ENCODE peak calls at places on chromosome X, in seven cellular contexts. X, E, U, I, J, B and T are unnamed samples.

GRCh38 chrX:129956145-129956544 is 26.3 kb upstream of the BCORL1 start:
- DNase-seq in X (no peak), E (no peak), U (no peak), I (no peak), J (no peak), B (no peak), T (no peak)

GRCh38 chrX:41025926-41026325 is 59.3 kb upstream of the USP9X start:
- DNase-seq in X (no peak), E (peak; percentile 52), U (no peak), I (no peak), J (no peak), B (no peak), T (no peak)

GRCh38 chrX:2841511-2841910 is 12.8 kb downstream of the GYG2 start:
- DNase-seq in X (no peak), E (no peak), U (no peak), I (no peak), J (no peak), B (no peak), T (no peak)

GRCh38 chrX:97267376-97267775 is 383.7 kb downstream of the RPA4 start:
- DNase-seq in X (no peak), E (no peak), U (no peak), I (no peak), J (no peak), B (no peak), T (no peak)

GRCh38 chrX:120677017-120677652 is 47.3 kb upstream of the C1GALT1C1 start:
- DNase-seq in X (no peak), E (no peak), U (no peak), I (no peak), J (no peak), B (no peak), T (peak; percentile 12)

GRCh38 chrX:39262641-39263040 is 461.4 kb downstream of the MID1IP1 start:
- DNase-seq in X (no peak), E (no peak), U (no peak), I (no peak), J (no peak), B (no peak), T (no peak)

GRCh38 chrX:3346436-3347329 is at the start of gene MXRA5:
- DNase-seq in X (peak; percentile 45), E (no peak), U (peak; percentile 18), I (peak; percentile 52), J (no peak), B (no peak), T (no peak)

GRCh38 chrX:36364262-36364661 is 444.7 kb downstream of the CFAP47 start:
- DNase-seq in X (no peak), E (no peak), U (no peak), I (no peak), J (no peak), B (no peak), T (no peak)

GRCh38 chrX:47175588-47175980 is 18.0 kb upstream of the UBA1 start:
- DNase-seq in X (peak; percentile 18), E (peak; percentile 79), U (no peak), I (no peak), J (no peak), B (no peak), T (no peak)

GRCh38 chrX:135185795-135186443 is 14.7 kb upstream of the CT55 start:
- DNase-seq in X (no peak), E (no peak), U (no peak), I (peak; percentile 75), J (no peak), B (no peak), T (peak; percentile 70)

GRCh38 chrX:110966839-110967238 is 129.2 kb upstream of the PAK3 start:
- DNase-seq in X (no peak), E (no peak), U (no peak), I (no peak), J (no peak), B (no peak), T (peak; percentile 64)

GRCh38 chrX:41688154-41688553 is 619 bp upstream of the GPR34 start:
- DNase-seq in X (no peak), E (no peak), U (no peak), I (no peak), J (no peak), B (no peak), T (peak; percentile 5)

GRCh38 chrX:1419545-1420355 is 27.8 kb upstream of the SLC25A6 start:
- DNase-seq in X (no peak), E (no peak), U (no peak), I (no peak), J (no peak), B (no peak), T (no peak)

GRCh38 chrX:139881572-139881971 is 51.3 kb downstream of the ATP11C start:
- DNase-seq in X (no peak), E (no peak), U (no peak), I (no peak), J (no peak), B (no peak), T (no peak)

GRCh38 chrX:63934791-63935190 is 149.8 kb upstream of the ARHGEF9 start:
- DNase-seq in X (no peak), E (no peak), U (peak; percentile 55), I (no peak), J (no peak), B (no peak), T (no peak)

GRCh38 chrX:154327026-154327820 is 31.6 kb downstream of the TKTL1 start:
- DNase-seq in X (no peak), E (no peak), U (no peak), I (peak; percentile 69), J (no peak), B (peak; percentile 22), T (no peak)

GRCh38 chrX:108310511-108310910 is 127.7 kb downstream of the COL4A6 start:
- DNase-seq in X (no peak), E (no peak), U (no peak), I (no peak), J (no peak), B (no peak), T (no peak)

GRCh38 chrX:110218591-110218990 is 99.3 kb downstream of the AMMECR1 start:
- DNase-seq in X (no peak), E (no peak), U (no peak), I (no peak), J (no peak), B (no peak), T (peak; percentile 10)

GRCh38 chrX:128929281-128930057 is 593.8 kb downstream of the SMARCA1 start:
- DNase-seq in X (no peak), E (no peak), U (no peak), I (no peak), J (no peak), B (peak; percentile 33), T (no peak)

GRCh38 chrX:37684918-37685317 is 673 bp upstream of the XK start:
- DNase-seq in X (no peak), E (no peak), U (no peak), I (no peak), J (no peak), B (no peak), T (peak; percentile 51)

GRCh38 chrX:37685452-37686347 is at the start of gene XK:
- DNase-seq in X (peak; percentile 52), E (peak; percentile 87), U (peak; percentile 65), I (peak; percentile 73), J (no peak), B (peak; percentile 71), T (peak; percentile 91)

GRCh38 chrX:37686979-37687378 is 1.4 kb downstream of the XK start:
- DNase-seq in X (no peak), E (no peak), U (no peak), I (no peak), J (no peak), B (no peak), T (peak; percentile 14)

GRCh38 chrX:37684426-37684825 is 1.2 kb upstream of the XK start:
- DNase-seq in X (no peak), E (no peak), U (peak; percentile 66), I (no peak), J (no peak), B (no peak), T (peak; percentile 45)

DNA sequence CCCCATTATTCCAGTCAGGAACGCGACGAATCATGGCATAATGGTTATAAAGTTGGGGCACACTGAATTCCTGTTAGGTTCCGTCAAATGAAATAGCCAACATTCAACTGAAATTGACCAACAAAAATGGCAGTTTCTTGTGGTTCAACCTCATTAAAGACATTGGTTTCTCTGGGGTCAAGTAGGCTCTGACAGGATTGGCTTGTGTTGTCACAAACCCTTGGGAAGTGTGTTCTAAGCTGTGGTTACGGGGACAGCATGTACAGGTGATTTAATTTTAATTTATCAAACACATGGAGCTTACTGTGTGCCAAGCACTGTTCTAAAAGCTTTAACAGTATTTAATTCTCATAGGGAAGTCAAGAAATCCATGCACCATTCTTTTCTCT is 751 bp downstream of the XK start:
- DNase-seq in X (no peak), E (no peak), U (no peak), I (no peak), J (no peak), B (no peak), T (peak; percentile 66)
- H3K4me3 ChIP-seq in X (peak overlapping the region; percentile 57), E (no peak overlapping the region), U (no peak overlapping the region), I (peak overlapping the region; percentile 26), J (peak overlapping the region; percentile 42), B (peak overlapping the region; percentile 37), T (peak overlapping the region; percentile 82)

GRCh38 chrX:73851014-73852009 is 288.3 kb downstream of the CHIC1 start:
- DNase-seq in X (peak; percentile 92), E (peak; percentile 97), U (peak; percentile 90), I (no peak), J (no peak), B (peak; percentile 90), T (no peak)

GRCh38 chrX:73849054-73849453 is 286.1 kb downstream of the CHIC1 start:
- DNase-seq in X (no peak), E (no peak), U (no peak), I (no peak), J (no peak), B (no peak), T (no peak)

GRCh38 chrX:73847991-73848390 is 285.0 kb downstream of the CHIC1 start:
- DNase-seq in X (no peak), E (no peak), U (no peak), I (no peak), J (no peak), B (no peak), T (peak; percentile 17)

GRCh38 chrX:73852022-73852421 is 289.0 kb downstream of the CHIC1 start:
- DNase-seq in X (no peak), E (no peak), U (no peak), I (no peak), J (no peak), B (no peak), T (no peak)

GRCh38 chrX:73850124-73851013 is 287.4 kb downstream of the CHIC1 start:
- DNase-seq in X (peak; percentile 46), E (no peak), U (peak; percentile 62), I (no peak), J (no peak), B (peak; percentile 46), T (peak; percentile 28)
- TF ChIP-seq CTCF in X (no peak), E (no peak), U (no peak), I (peak; percentile 7), J (no peak), B (no peak), T (no peak)

GRCh38 chrX:115047181-115047580 is 29.8 kb upstream of the IL13RA2 start:
- DNase-seq in X (no peak), E (no peak), U (no peak), I (no peak), J (no peak), B (no peak), T (no peak)

GRCh38 chrX:115053223-115053622 is 35.8 kb upstream of the IL13RA2 start:
- DNase-seq in X (no peak), E (no peak), U (no peak), I (no peak), J (no peak), B (no peak), T (no peak)

GRCh38 chrX:115047715-115048114 is 30.3 kb upstream of the IL13RA2 start:
- DNase-seq in X (no peak), E (no peak), U (no peak), I (no peak), J (no peak), B (no peak), T (no peak)
- TF ChIP-seq POLR2A in X (no peak), E (no peak), U (no peak), I (no peak), J (no peak), B (no peak), T (no peak)

GRCh38 chrX:48919947-48920712 is 1.3 kb upstream of the PIM2 start:
- DNase-seq in X (no peak), E (no peak), U (no peak), I (peak; percentile 58), J (no peak), B (no peak), T (no peak)
- H3K4me3 ChIP-seq in X (peak overlapping the region; percentile 74), E (no peak overlapping the region), U (no peak overlapping the region), I (no peak overlapping the region), J (no peak overlapping the region), B (no peak overlapping the region), T (no peak overlapping the region)